ENCODE peak calls at places on chromosome 21, in seven cellular contexts. V is M059J; I is stimulated activated CD4-positive, alpha-beta T cell treated with anti-CD3 and anti-CD28 coated beads, TNF-alpha, amount 100 ng/mL, for 24 hours; C is naive thymus-derived CD8-positive, alpha-beta T cell; X is mesendoderm; L is AML-193; N is activated naive CD8-positive, alpha-beta T cell treated with anti-CD3 and anti-CD28 coated beads, Interleukin-2, amount 50 U/mL, for 24 hours. B is an unnamed sample.

GRCh38 chr21:36773111-36773510 is 74.2 kb downstream of the SIM2 start:
- DNase-seq in V (peak; percentile 93), I (no peak), C (no peak), X (no peak), L (no peak), N (no peak), B (no peak)

GRCh38 chr21:45296638-45297037 is 8.9 kb upstream of the POFUT2 start:
- DNase-seq in V (no peak), I (no peak), C (no peak), X (no peak), L (no peak), N (no peak), B (no peak)

GRCh38 chr21:29297483-29298347 is 1.0 kb upstream of the BACH1 start:
- DNase-seq in V (no peak), I (no peak), C (no peak), X (no peak), L (no peak), N (no peak), B (no peak)

GRCh38 chr21:46163375-46163774 is 8.0 kb upstream of the FTCD start:
- DNase-seq in V (no peak), I (no peak), C (no peak), X (no peak), L (no peak), N (no peak), B (no peak)

GRCh38 chr21:36534656-36535055 is 54.7 kb upstream of the CLDN14 start:
- DNase-seq in V (no peak), I (no peak), C (no peak), X (no peak), L (no peak), N (no peak), B (no peak)

GRCh38 chr21:22892041-22892440 is 1893.8 kb downstream of the NCAM2 start:
- DNase-seq in V (no peak), I (no peak), C (no peak), X (no peak), L (no peak), N (no peak), B (no peak)

GRCh38 chr21:39559511-39559910 is 53.2 kb upstream of the B3GALT5 start:
- DNase-seq in V (no peak), I (no peak), C (no peak), X (no peak), L (no peak), N (no peak), B (no peak)

GRCh38 chr21:43646550-43647260 is 12.6 kb downstream of the HSF2BP start:
- DNase-seq in V (peak; percentile 89), I (peak; percentile 86), C (peak; percentile 85), X (peak; percentile 94), L (peak; percentile 72), N (peak; percentile 87), B (peak; percentile 95)

GRCh38 chr21:29295066-29295650 is 3.6 kb upstream of the BACH1 start:
- DNase-seq in V (no peak), I (no peak), C (peak; percentile 71), X (no peak), L (no peak), N (peak; percentile 27), B (no peak)

GRCh38 chr21:31354604-31355443 is 10.8 kb upstream of the TIAM1 start:
- DNase-seq in V (peak; percentile 91), I (peak; percentile 77), C (peak; percentile 85), X (no peak), L (no peak), N (peak; percentile 67), B (no peak)

GRCh38 chr21:44722701-44723100 is 11.3 kb upstream of the TSPEAR start:
- DNase-seq in V (no peak), I (no peak), C (no peak), X (no peak), L (no peak), N (no peak), B (no peak)

GRCh38 chr21:25281134-25281533 is 326.1 kb downstream of the MRPL39 start:
- DNase-seq in V (no peak), I (no peak), C (no peak), X (no peak), L (no peak), N (no peak), B (no peak)

GRCh38 chr21:42227909-42228708 is 9.2 kb downstream of the ABCG1 start:
- DNase-seq in V (peak; percentile 63), I (peak; percentile 89), C (peak; percentile 85), X (peak; percentile 79), L (peak; percentile 95), N (peak; percentile 89), B (peak; percentile 66)

B was measured in NT2/D1.